ENCODE peak calls at places on chromosomes 11 and 22, in nine cellular contexts. Z, T, C, A, W, L, U, V and I are unnamed samples.

GRCh38 chr22:42805998-42806481 is 51.0 kb downstream of the ARFGAP3 start:
- DNase-seq in Z (no peak), T (no peak), C (no peak), A (no peak), W (no peak), L (no peak), U (no peak), V (no peak), I (no peak)

GRCh38 chr22:50734343-50734771 is 3.6 kb upstream of the ACR start:
- DNase-seq in Z (peak), T (no peak), C (no peak), A (no peak), W (peak), L (no peak), U (no peak), V (no peak), I (no peak)

GRCh38 chr22:31086703-31087330 is 5.7 kb downstream of the SMTN start:
- DNase-seq in Z (peak), T (no peak), C (no peak), A (no peak), W (no peak), L (no peak), U (no peak), V (no peak), I (no peak)

GRCh38 chr11:110582728-110583432 is 129.4 kb downstream of the ARHGAP20 start:
- DNase-seq in Z (no peak), T (no peak), C (no peak), A (no peak), W (no peak), L (no peak), U (no peak), V (no peak), I (no peak)

GRCh38 chr22:48750826-48751440 is 1076.7 kb downstream of the BRD1 start:
- DNase-seq in Z (no peak), T (no peak), C (no peak), A (no peak), W (peak), L (no peak), U (peak), V (no peak), I (peak)

GRCh38 chr22:47192651-47193437 is 430.4 kb downstream of the TBC1D22A start:
- DNase-seq in Z (peak), T (peak), C (no peak), A (no peak), W (no peak), L (peak), U (peak), V (no peak), I (no peak)

GRCh38 chr22:37259540-37260029 is 15.5 kb upstream of the RAC2 start:
- DNase-seq in Z (peak), T (no peak), C (no peak), A (peak), W (no peak), L (no peak), U (no peak), V (no peak), I (peak)

GRCh38 chr11:41613321-41613720 is 153.9 kb upstream of the LRRC4C start:
- DNase-seq in Z (no peak), T (no peak), C (no peak), A (no peak), W (no peak), L (no peak), U (no peak), V (no peak), I (no peak)

GRCh38 chr11:78651923-78652602 is 77.4 kb upstream of the NARS2 start:
- DNase-seq in Z (no peak), T (no peak), C (no peak), A (no peak), W (no peak), L (no peak), U (no peak), V (no peak), I (no peak)

GRCh38 chr11:20057055-20057943 is 103.0 kb downstream of the DBX1 start:
- DNase-seq in Z (no peak), T (no peak), C (peak), A (no peak), W (no peak), L (no peak), U (no peak), V (no peak), I (no peak)

GRCh38 chr11:105202844-105203548 is 63.4 kb upstream of the CARD18 start:
- DNase-seq in Z (no peak), T (no peak), C (no peak), A (no peak), W (no peak), L (no peak), U (no peak), V (no peak), I (no peak)

GRCh38 chr11:73204711-73205121 is 13.4 kb upstream of the P2RY2 start:
- DNase-seq in Z (no peak), T (peak), C (no peak), A (no peak), W (peak), L (peak), U (no peak), V (no peak), I (peak)

GRCh38 chr11:1073261-1073724 is 1.4 kb upstream of the MUC2 start:
- DNase-seq in Z (peak), T (peak), C (peak), A (no peak), W (peak), L (peak), U (peak), V (peak), I (peak)

GRCh38 chr11:61728940-61729219 is 23.6 kb upstream of the MYRF start:
- DNase-seq in Z (no peak), T (no peak), C (no peak), A (no peak), W (no peak), L (no peak), U (no peak), V (no peak), I (no peak)

GRCh38 chr11:26951849-26952515 is 41.9 kb upstream of the FIBIN start:
- DNase-seq in Z (no peak), T (no peak), C (no peak), A (no peak), W (no peak), L (no peak), U (no peak), V (no peak), I (no peak)

GRCh38 chr11:10109836-10110235 is 184.2 kb downstream of the SBF2 start:
- DNase-seq in Z (no peak), T (no peak), C (peak), A (no peak), W (no peak), L (no peak), U (no peak), V (no peak), I (no peak)

GRCh38 chr22:42595434-42595833 is 19.2 kb downstream of the POLDIP3 start:
- DNase-seq in Z (no peak), T (no peak), C (no peak), A (no peak), W (no peak), L (no peak), U (no peak), V (no peak), I (no peak)

GRCh38 chr11:112042961-112043304 is 17.7 kb downstream of the DLAT start:
- DNase-seq in Z (no peak), T (no peak), C (no peak), A (no peak), W (no peak), L (no peak), U (no peak), V (no peak), I (no peak)

GRCh38 chr11:66559141-66559861 is 9.1 kb downstream of the CTSF start:
- DNase-seq in Z (no peak), T (no peak), C (no peak), A (no peak), W (peak), L (no peak), U (no peak), V (peak), I (no peak)

GRCh38 chr11:1863352-1864215 is 10.7 kb downstream of the LSP1 start:
- DNase-seq in Z (peak), T (peak), C (peak), A (peak), W (peak), L (peak), U (peak), V (peak), I (no peak)

GRCh38 chr11:124415356-124415923 is 9.2 kb downstream of the OR8B4 start:
- DNase-seq in Z (no peak), T (no peak), C (peak), A (no peak), W (no peak), L (no peak), U (no peak), V (no peak), I (no peak)

GRCh38 chr22:32536352-32536751 is 61.7 kb downstream of the FBXO7 start:
- DNase-seq in Z (no peak), T (no peak), C (no peak), A (no peak), W (no peak), L (no peak), U (no peak), V (no peak), I (no peak)

GRCh38 chr22:37219534-37219933 is 7.3 kb upstream of the SSTR3 start:
- DNase-seq in Z (no peak), T (no peak), C (no peak), A (no peak), W (peak), L (no peak), U (no peak), V (no peak), I (no peak)

GRCh38 chr11:57903441-57904123 is 120.1 kb upstream of the OR9Q1 start:
- DNase-seq in Z (peak), T (no peak), C (no peak), A (no peak), W (no peak), L (no peak), U (peak), V (peak), I (no peak)

GRCh38 chr22:38697055-38697980 is 3.4 kb downstream of the JOSD1 start:
- DNase-seq in Z (no peak), T (no peak), C (no peak), A (no peak), W (no peak), L (no peak), U (no peak), V (no peak), I (no peak)

GRCh38 chr11:553949-554398 is 6.6 kb downstream of the LMNTD2 start:
- DNase-seq in Z (no peak), T (no peak), C (no peak), A (no peak), W (no peak), L (no peak), U (no peak), V (no peak), I (no peak)

GRCh38 chr11:75773595-75774353 is 5.2 kb downstream of the DGAT2 start:
- DNase-seq in Z (peak), T (no peak), C (no peak), A (no peak), W (no peak), L (peak), U (no peak), V (no peak), I (peak)

GRCh38 chr11:65856689-65857499 is 1.1 kb downstream of the CFL1 start:
- DNase-seq in Z (peak), T (peak), C (no peak), A (peak), W (peak), L (peak), U (peak), V (peak), I (peak)

GRCh38 chr11:46321757-46322156 is 25.5 kb upstream of the DGKZ start:
- DNase-seq in Z (no peak), T (no peak), C (no peak), A (no peak), W (no peak), L (peak), U (no peak), V (no peak), I (no peak)

DNA sequence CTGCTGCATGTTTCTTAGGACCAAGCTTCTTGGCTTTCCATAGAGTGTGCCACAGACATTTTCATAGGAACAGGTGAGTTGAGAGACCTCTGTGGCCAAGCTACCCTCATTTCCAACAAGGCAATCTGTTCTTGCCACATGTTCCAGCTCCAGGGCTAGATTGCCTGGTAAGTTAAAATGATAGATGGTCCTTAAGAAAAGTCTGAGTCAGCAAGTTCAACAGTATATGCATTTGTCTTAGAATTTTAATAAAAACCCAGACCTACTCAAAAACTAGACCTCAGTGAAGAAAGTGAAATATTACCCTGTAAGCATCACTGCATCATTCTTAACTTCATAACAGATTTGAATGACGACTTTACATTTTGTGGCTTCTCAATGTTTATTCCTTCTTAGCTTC is 1123.6 kb downstream of the DLG2 start:
- DNase-seq in Z (no peak), T (no peak), C (no peak), A (no peak), W (no peak), L (no peak), U (no peak), V (no peak), I (no peak)
- TF ChIP-seq CTCF in Z (no peak), T (no peak), C (no peak), A (no peak), W (no peak), L (no peak), U (no peak), V (no peak), I (no peak)

GRCh38 chr11:64204080-64204440 is 2.5 kb upstream of the FERMT3 start:
- DNase-seq in Z (no peak), T (no peak), C (no peak), A (no peak), W (peak), L (no peak), U (no peak), V (no peak), I (no peak)
- TF ChIP-seq CTCF in Z (no peak), T (no peak), C (no peak), A (no peak), W (no peak), L (no peak), U (no peak), V (no peak), I (no peak)

GRCh38 chr11:91776660-91777059 is 448.0 kb upstream of the FAT3 start:
- DNase-seq in Z (no peak), T (no peak), C (no peak), A (no peak), W (no peak), L (no peak), U (peak), V (no peak), I (no peak)

GRCh38 chr11:91768783-91769182 is 455.8 kb upstream of the FAT3 start:
- DNase-seq in Z (no peak), T (no peak), C (no peak), A (no peak), W (no peak), L (no peak), U (no peak), V (no peak), I (no peak)

GRCh38 chr11:91778758-91779157 is 445.9 kb upstream of the FAT3 start:
- DNase-seq in Z (no peak), T (no peak), C (no peak), A (no peak), W (no peak), L (no peak), U (no peak), V (no peak), I (no peak)

GRCh38 chr11:91773090-91773489 is 451.5 kb upstream of the FAT3 start:
- DNase-seq in Z (no peak), T (no peak), C (no peak), A (no peak), W (no peak), L (no peak), U (no peak), V (no peak), I (no peak)
- TF ChIP-seq CTCF in Z (peak), T (no peak), C (no peak), A (no peak), W (no peak), L (no peak), U (no peak), V (no peak), I (peak)

GRCh38 chr22:44968736-44969135 is 41.1 kb downstream of the PHF21B start:
- DNase-seq in Z (no peak), T (no peak), C (no peak), A (no peak), W (no peak), L (no peak), U (no peak), V (no peak), I (no peak)
- TF ChIP-seq CTCF in Z (peak), T (no peak), C (no peak), A (no peak), W (no peak), L (no peak), U (no peak), V (no peak), I (peak)

DNA sequence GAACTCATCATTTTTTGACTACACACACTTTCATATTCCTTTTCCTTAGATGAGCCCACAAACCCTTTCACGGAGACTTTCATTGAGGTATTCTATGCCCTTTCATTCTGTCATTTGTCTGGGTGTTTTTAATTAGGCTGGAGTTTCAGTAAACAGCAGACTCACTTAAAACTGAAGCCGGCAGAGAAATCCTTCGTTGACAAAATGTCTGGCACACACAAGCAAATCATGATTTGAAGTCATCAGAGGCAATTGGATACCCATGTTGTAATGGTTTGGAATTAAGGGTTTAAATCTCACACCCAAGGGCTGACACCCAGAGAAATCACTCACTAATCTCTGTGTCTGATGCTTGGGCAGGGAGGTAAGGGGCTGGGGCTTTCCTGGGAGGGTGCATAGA is 127.1 kb downstream of the EHF start:
- DNase-seq in Z (no peak), T (no peak), C (peak), A (no peak), W (no peak), L (no peak), U (no peak), V (no peak), I (no peak)
- TF ChIP-seq CTCF in Z (no peak), T (no peak), C (no peak), A (no peak), W (no peak), L (no peak), U (no peak), V (no peak), I (no peak)

GRCh38 chr11:131392528-131393255 is 22.3 kb downstream of the NTM start:
- DNase-seq in Z (no peak), T (no peak), C (no peak), A (no peak), W (no peak), L (no peak), U (no peak), V (no peak), I (no peak)
- TF ChIP-seq CTCF in Z (no peak), T (no peak), C (no peak), A (no peak), W (no peak), L (no peak), U (no peak), V (no peak), I (peak)

GRCh38 chr11:7546324-7546791 is 32.6 kb downstream of the PPFIBP2 start:
- DNase-seq in Z (no peak), T (no peak), C (no peak), A (no peak), W (no peak), L (no peak), U (no peak), V (peak), I (no peak)

GRCh38 chr11:7549681-7550080 is 35.9 kb downstream of the PPFIBP2 start:
- DNase-seq in Z (no peak), T (no peak), C (no peak), A (no peak), W (no peak), L (no peak), U (no peak), V (no peak), I (no peak)

GRCh38 chr11:7547687-7548086 is 33.9 kb downstream of the PPFIBP2 start:
- DNase-seq in Z (no peak), T (no peak), C (no peak), A (no peak), W (no peak), L (no peak), U (no peak), V (no peak), I (no peak)

GRCh38 chr11:7547091-7547490 is 33.3 kb downstream of the PPFIBP2 start:
- DNase-seq in Z (no peak), T (no peak), C (no peak), A (peak), W (no peak), L (no peak), U (no peak), V (no peak), I (no peak)

GRCh38 chr11:7548659-7549283 is 35.0 kb downstream of the PPFIBP2 start:
- DNase-seq in Z (no peak), T (no peak), C (no peak), A (no peak), W (no peak), L (no peak), U (no peak), V (no peak), I (no peak)
- TF ChIP-seq CTCF in Z (no peak), T (no peak), C (no peak), A (peak), W (no peak), L (no peak), U (peak), V (peak), I (no peak)